ENCODE peak calls at places on chromosome 4, in nine cellular contexts. W is SK-N-SH, B is neuronal stem cell, D is HCT116, E is mammary epithelial cell, U is GM23248, R is fibroblast of lung, I is neural progenitor cell, C is H1. S is an unnamed sample. For H3K4me1, the result is how much of the 10 kb centered on the place peaks cover.

GRCh38 chr4:100949350-100949935 is 397.9 kb downstream of the PPP3CA start:
- DNase-seq in B (no peak), D (no peak), W (no peak), I (no peak), C (no peak), R (no peak), E (peak), U (peak), S (no peak)

GRCh38 chr4:19187709-19188108 is 1064.0 kb upstream of the SLIT2 start:
- DNase-seq in W (no peak), D (no peak), E (no peak), C (no peak), U (no peak), R (no peak), B (no peak), I (no peak), S (no peak)

GRCh38 chr4:24143741-24144140 is 253.9 kb upstream of the PPARGC1A start:
- DNase-seq in C (no peak), U (no peak), D (no peak), R (no peak), I (no peak), W (no peak), B (no peak), E (no peak), S (no peak)

GRCh38 chr4:107856901-107857300 is 32.2 kb downstream of the SGMS2 start:
- DNase-seq in I (no peak), W (no peak), U (no peak), R (no peak), D (no peak), E (no peak), B (no peak), C (no peak), S (no peak)

GRCh38 chr4:154822775-154823174 is 41.7 kb downstream of the RBM46 start:
- DNase-seq in U (peak), I (no peak), W (no peak), C (no peak), B (no peak), E (peak), D (no peak), R (peak), S (no peak)

GRCh38 chr4:64940698-64941097 is 531.4 kb upstream of the TECRL start:
- DNase-seq in R (no peak), W (no peak), D (no peak), E (peak), I (no peak), U (peak), C (no peak), B (no peak), S (no peak)

GRCh38 chr4:157220026-157220881 is at the start of gene GRIA2:
- DNase-seq in E (peak), U (peak), I (peak), W (peak), C (no peak), B (peak), D (no peak), R (peak), S (no peak)

GRCh38 chr4:76302856-76303438 is 3.6 kb upstream of the STBD1 start:
- DNase-seq in B (no peak), D (no peak), W (no peak), R (no peak), U (no peak), I (no peak), E (no peak), C (no peak), S (no peak)

GRCh38 chr4:105543881-105544280 is 8.5 kb upstream of the ARHGEF38 start:
- DNase-seq in R (no peak), U (no peak), E (no peak), B (no peak), W (no peak), D (no peak), C (no peak), I (no peak), S (no peak)

GRCh38 chr4:139791681-139792080 is 126.1 kb downstream of the MGST2 start:
- DNase-seq in I (no peak), C (no peak), R (no peak), E (no peak), W (no peak), B (no peak), D (no peak), U (no peak), S (no peak)

GRCh38 chr4:73868206-73869129 is 725 bp upstream of the CXCL1 start:
- DNase-seq in R (peak), D (no peak), B (peak), I (no peak), U (no peak), E (no peak), W (no peak), C (no peak), S (no peak)

GRCh38 chr4:187383181-187383580 is 612.4 kb upstream of the ZFP42 start:
- DNase-seq in W (no peak), E (peak), D (no peak), U (no peak), C (no peak), B (no peak), R (no peak), I (no peak), S (no peak)

GRCh38 chr4:187389420-187389819 is 606.2 kb upstream of the ZFP42 start:
- DNase-seq in D (no peak), C (no peak), B (no peak), I (no peak), U (no peak), W (no peak), R (no peak), E (no peak), S (no peak)

DNA sequence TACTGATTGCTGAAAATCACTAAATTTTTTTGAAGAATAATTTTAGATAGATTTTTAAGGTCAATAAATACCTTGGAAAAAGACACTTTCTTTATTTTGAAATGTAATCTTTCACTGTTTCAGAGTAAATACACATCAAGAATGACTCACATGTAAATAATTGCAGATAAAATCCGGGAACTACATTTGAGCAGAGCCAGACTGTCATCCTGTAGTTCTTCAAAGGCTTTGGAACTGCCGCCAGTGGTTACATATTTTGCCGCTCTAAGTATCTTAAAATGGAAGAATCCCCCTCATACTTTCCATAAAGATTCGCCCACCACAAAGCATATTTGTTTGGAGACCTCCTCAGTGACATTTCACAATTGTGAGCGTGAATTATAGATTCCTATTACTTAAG is 607.9 kb upstream of the ZFP42 start:
- DNase-seq in R (peak), I (no peak), D (no peak), E (no peak), B (no peak), W (no peak), U (peak), C (no peak), S (no peak)
- H3K27ac ChIP-seq in R (no peak), I (no peak), D (no peak), E (no peak), B (no peak), W (no peak), U (no peak), C (no peak), S (no peak)

GRCh38 chr4:124429746-124430250 is 282.7 kb downstream of the ANKRD50 start:
- DNase-seq in B (no peak), I (no peak), D (no peak), W (no peak), C (no peak), U (no peak), E (no peak), R (no peak), S (no peak)
- H3K4me1 ChIP-seq in B (under half), I (under half), D (under half), W (under half), C (under half), U (under half), E (under half), R (under half), S (under half)

GRCh38 chr4:2932951-2933565 is 30.1 kb downstream of the NOP14 start:
- DNase-seq in E (no peak), D (no peak), I (no peak), R (no peak), B (no peak), U (peak), W (peak), C (no peak), S (peak)

GRCh38 chr4:2932561-2932950 is 30.6 kb downstream of the NOP14 start:
- DNase-seq in I (no peak), R (no peak), B (no peak), E (no peak), U (no peak), C (no peak), D (no peak), W (no peak), S (no peak)

GRCh38 chr4:2934813-2935761 is 28.1 kb downstream of the NOP14 start:
- DNase-seq in B (peak), R (peak), E (peak), D (peak), C (peak), I (peak), U (peak), W (peak), S (peak)

GRCh38 chr4:2933566-2934076 is 29.6 kb downstream of the NOP14 start:
- DNase-seq in E (no peak), R (no peak), W (no peak), I (no peak), C (no peak), B (no peak), D (no peak), U (peak), S (no peak)

GRCh38 chr4:2934077-2934812 is 29.0 kb downstream of the NOP14 start:
- DNase-seq in B (no peak), I (peak), R (peak), U (peak), D (no peak), W (no peak), E (peak), C (no peak), S (peak)
- H3K9ac ChIP-seq in B (peak), I (peak), R (peak), U (peak), D (peak), W (peak), E (peak), C (no peak), S (peak)

DNA sequence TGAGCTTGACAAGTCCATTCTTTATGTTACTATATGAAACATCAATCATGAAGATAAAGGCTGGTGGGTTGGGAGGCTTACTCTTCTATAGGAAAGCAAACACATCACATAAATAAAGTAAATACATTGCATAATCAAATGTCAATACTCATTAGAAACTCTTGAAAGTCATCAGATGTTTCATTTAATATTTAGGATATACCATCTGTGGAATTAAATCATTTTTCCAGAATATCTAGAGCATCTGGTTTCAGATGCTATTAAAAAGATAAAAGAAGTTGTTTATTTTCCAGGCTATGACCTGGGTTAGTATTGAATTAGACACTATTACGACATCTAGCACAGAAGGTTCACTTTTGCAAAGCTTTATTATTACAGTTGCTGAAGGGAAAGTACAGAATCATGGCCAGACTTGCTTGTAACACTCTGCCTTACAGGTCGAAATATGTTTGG is 72.6 kb downstream of the METTL14 start:
- DNase-seq in U (peak), B (no peak), D (no peak), C (no peak), I (no peak), E (peak), R (peak), W (no peak), S (peak)
- H3K27ac ChIP-seq in U (peak), B (no peak), D (no peak), C (no peak), I (no peak), E (peak), R (no peak), W (peak), S (peak)

DNA sequence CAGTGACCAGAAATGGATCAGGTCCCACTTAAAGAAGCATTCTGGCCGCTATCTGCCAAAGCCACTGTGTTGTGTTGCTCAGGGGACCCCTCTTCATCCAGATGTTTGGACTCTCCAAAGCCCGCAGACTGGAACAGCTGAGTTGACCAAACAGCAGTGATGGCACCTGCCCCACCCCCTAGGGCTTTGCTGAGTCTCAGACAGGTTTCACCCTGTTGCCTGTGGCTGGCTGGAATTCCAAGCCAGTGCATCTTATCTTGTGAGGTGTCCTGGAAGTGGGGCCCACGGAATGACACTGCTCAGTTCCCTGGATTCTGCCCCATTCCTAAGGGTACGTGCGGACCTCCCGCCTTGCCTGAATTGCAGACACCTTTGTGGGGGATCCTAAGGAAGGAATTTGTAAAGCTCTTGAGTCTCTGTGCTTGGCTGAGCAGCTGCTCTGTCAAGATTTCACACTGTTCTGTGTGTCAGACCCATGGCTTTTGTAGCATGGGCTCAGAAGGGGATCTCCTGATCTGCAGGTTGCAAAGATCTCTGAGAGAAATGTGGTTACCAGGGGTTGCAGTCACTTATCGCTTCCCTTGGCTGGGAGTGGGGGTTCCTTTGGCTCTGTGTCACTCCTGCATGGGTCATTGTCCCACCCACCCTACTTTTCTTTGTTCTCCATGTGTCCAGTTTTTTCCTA is 1707.9 kb upstream of the PCDH10 start:
- DNase-seq in W (no peak), R (no peak), B (no peak), E (no peak), C (no peak), I (no peak), U (no peak), D (no peak), S (no peak)
- H3K4me1 ChIP-seq in W (under half), R (under half), B (under half), E (under half), C (under half), I (under half), U (under half), D (under half), S (under half)

GRCh38 chr4:116180056-116180690 is 905.2 kb downstream of the TRAM1L1 start:
- DNase-seq in E (peak), C (no peak), W (peak), I (peak), R (peak), D (peak), U (peak), B (peak), S (peak)
- H3K9ac ChIP-seq in E (no peak), C (no peak), W (no peak), I (no peak), R (no peak), D (no peak), U (no peak), B (no peak), S (no peak)

GRCh38 chr4:1841201-1841885 is 14.6 kb downstream of the LETM1 start:
- DNase-seq in C (no peak), D (no peak), R (no peak), I (no peak), W (no peak), E (no peak), B (no peak), U (no peak), S (no peak)

GRCh38 chr4:1842339-1842895 is 13.5 kb downstream of the LETM1 start:
- DNase-seq in W (no peak), I (peak), D (no peak), E (no peak), B (no peak), U (peak), C (no peak), R (no peak), S (no peak)

GRCh38 chr4:1842993-1843448 is 12.9 kb downstream of the LETM1 start:
- DNase-seq in D (no peak), W (no peak), R (peak), B (no peak), U (peak), E (no peak), C (no peak), I (no peak), S (no peak)

GRCh38 chr4:1841886-1842210 is 14.1 kb downstream of the LETM1 start:
- DNase-seq in E (no peak), U (no peak), B (no peak), R (no peak), I (no peak), W (no peak), C (no peak), D (no peak), S (no peak)

DNA sequence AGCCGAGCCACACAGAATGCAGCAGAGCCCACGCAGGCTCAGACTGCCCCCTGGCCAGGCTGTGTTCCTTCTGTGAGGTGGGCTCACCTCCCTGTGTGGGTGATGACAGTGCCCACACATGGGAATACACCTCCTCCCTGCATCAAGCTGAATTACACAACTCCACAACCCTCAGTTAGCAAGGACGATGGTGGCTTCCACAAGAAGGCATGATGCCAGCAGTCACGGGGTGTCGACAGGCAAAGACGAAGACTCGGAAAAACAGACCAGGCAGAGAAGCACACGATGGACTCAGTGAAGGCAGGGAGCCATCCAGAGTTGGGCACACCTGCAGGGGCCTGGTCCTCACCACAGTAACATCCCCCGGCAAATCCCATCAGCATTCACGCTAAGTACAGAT is 12.1 kb downstream of the LETM1 start:
- DNase-seq in U (peak), R (peak), I (no peak), B (no peak), D (no peak), E (no peak), C (no peak), W (no peak), S (no peak)
- H3K27ac ChIP-seq in U (peak), R (peak), I (no peak), B (no peak), D (no peak), E (no peak), C (no peak), W (no peak), S (no peak)